ENCODE peak calls at places on chromosomes 11 and 22, in five cellular contexts. J, V, Z, H and R are unnamed samples.

GRCh38 chr22:20159088-20159487 is 8.2 kb upstream of the CCDC188 start:
- DNase-seq in J (no peak), V (no peak), Z (no peak), H (no peak), R (no peak)

GRCh38 chr11:73331138-73331916 is 23.3 kb downstream of the ARHGEF17 start:
- DNase-seq in J (no peak), V (no peak), Z (peak; percentile 78), H (no peak), R (no peak)

GRCh38 chr11:120390585-120390922 is 54.3 kb downstream of the ARHGEF12 start:
- DNase-seq in J (no peak), V (no peak), Z (no peak), H (no peak), R (no peak)

GRCh38 chr11:29093416-29093815 is 923.4 kb downstream of the KCNA4 start:
- DNase-seq in J (no peak), V (no peak), Z (peak; percentile 38), H (no peak), R (no peak)

GRCh38 chr11:117490019-117490679 is 162.5 kb downstream of the CEP164 start:
- DNase-seq in J (no peak), V (no peak), Z (no peak), H (no peak), R (no peak)

GRCh38 chr11:42319926-42320325 is 860.5 kb upstream of the LRRC4C start:
- DNase-seq in J (no peak), V (no peak), Z (no peak), H (no peak), R (no peak)

GRCh38 chr11:109001585-109001984 is 336.7 kb downstream of the DDX10 start:
- DNase-seq in J (no peak), V (no peak), Z (no peak), H (no peak), R (no peak)

GRCh38 chr11:313787-314547 is at the start of gene IFITM1:
- DNase-seq in J (no peak), V (no peak), Z (peak; percentile 73), H (peak; percentile 63), R (peak; percentile 82)

GRCh38 chr11:70502677-70503076 is 104.3 kb downstream of the CTTN start:
- DNase-seq in J (no peak), V (no peak), Z (no peak), H (no peak), R (no peak)

GRCh38 chr22:30511109-30511508 is 5.6 kb upstream of the SEC14L4 start:
- DNase-seq in J (no peak), V (no peak), Z (no peak), H (no peak), R (no peak)

GRCh38 chr11:70399681-70400112 is 1.4 kb downstream of the CTTN start:
- DNase-seq in J (peak; percentile 89), V (peak; percentile 58), Z (peak; percentile 98), H (no peak), R (no peak)